ENCODE peak calls at places on chromosomes 13 and 19, in seven cellular contexts. D is LNCaP clone FGC, R is brain microvascular endothelial cell, H is transverse colon, X is astrocyte of the cerebellum, J is spleen, N is trophoblast cell. K is an unnamed sample.

GRCh38 chr13:38073931-38074330 is 204.4 kb upstream of the TRPC4 start:
- DNase-seq in D (no peak), J (no peak), R (no peak), N (no peak), H (no peak), X (no peak), K (no peak)

GRCh38 chr19:34428549-34429285 is 536 bp downstream of the UBA2 start:
- DNase-seq in H (peak), X (no peak), N (peak), J (no peak), D (no peak), R (no peak), K (peak)

GRCh38 chr19:2022289-2022688 is 6.8 kb upstream of the BTBD2 start:
- DNase-seq in N (no peak), J (no peak), D (no peak), X (no peak), H (no peak), R (no peak), K (no peak)

GRCh38 chr13:27044837-27045570 is 126.6 kb downstream of the USP12 start:
- DNase-seq in H (no peak), R (no peak), D (no peak), N (no peak), X (no peak), J (no peak), K (no peak)

GRCh38 chr13:99086869-99087129 is 108.9 kb upstream of the DOCK9 start:
- DNase-seq in J (no peak), D (no peak), N (no peak), R (no peak), X (no peak), H (peak), K (no peak)

GRCh38 chr13:48542581-48543341 is 9.9 kb upstream of the RCBTB2 start:
- DNase-seq in N (peak), D (no peak), R (peak), J (no peak), H (peak), X (no peak), K (peak)

GRCh38 chr13:59774511-59774911 is 389.2 kb downstream of the DIAPH3 start:
- DNase-seq in J (no peak), D (no peak), X (peak), N (peak), R (peak), H (no peak), K (no peak)

GRCh38 chr13:111396457-111396856 is 76.0 kb downstream of the TEX29 start:
- DNase-seq in R (no peak), N (no peak), H (no peak), X (no peak), J (peak), D (no peak), K (no peak)

GRCh38 chr19:3693030-3693925 is 7.0 kb downstream of the PIP5K1C start:
- DNase-seq in D (no peak), N (no peak), H (no peak), X (no peak), J (no peak), R (no peak), K (peak)

GRCh38 chr13:98585946-98586345 is 9.0 kb upstream of the STK24 start:
- DNase-seq in X (no peak), N (no peak), H (no peak), D (no peak), R (no peak), J (no peak), K (no peak)

GRCh38 chr19:35268546-35269424 is at the start of gene USF2:
- DNase-seq in R (peak), N (peak), X (no peak), H (peak), D (peak), J (peak), K (peak)

GRCh38 chr13:101139076-101139475 is 277.2 kb downstream of the NALCN start:
- DNase-seq in X (no peak), D (no peak), N (no peak), H (no peak), R (no peak), J (no peak), K (peak)

GRCh38 chr13:114339779-114340534 is 25.7 kb downstream of the CHAMP1 start:
- DNase-seq in H (peak), J (no peak), X (peak), N (peak), R (no peak), D (no peak), K (no peak)

GRCh38 chr13:113889467-113889866 is 25.6 kb upstream of the GAS6 start:
- DNase-seq in J (no peak), H (no peak), N (no peak), X (no peak), D (no peak), R (no peak), K (no peak)

GRCh38 chr19:35055715-35056179 is 14.2 kb downstream of the HPN start:
- DNase-seq in R (no peak), X (no peak), H (no peak), N (no peak), J (no peak), D (no peak), K (peak)

GRCh38 chr19:56727731-56728130 is 56.2 kb upstream of the ZNF835 start:
- DNase-seq in R (no peak), X (no peak), H (no peak), J (no peak), N (no peak), D (no peak), K (no peak)

GRCh38 chr13:30235206-30235605 is 72.1 kb downstream of the KATNAL1 start:
- DNase-seq in D (no peak), J (no peak), N (no peak), R (no peak), X (no peak), H (no peak), K (no peak)

GRCh38 chr13:46893820-46894533 is 2.9 kb downstream of the HTR2A start:
- DNase-seq in R (peak), J (peak), N (peak), D (no peak), H (peak), X (peak), K (peak)

GRCh38 chr13:41352935-41353801 is 42.1 kb downstream of the NAA16 start:
- DNase-seq in D (no peak), N (peak), R (peak), X (peak), J (no peak), H (no peak), K (peak)

GRCh38 chr13:24254151-24254810 is 55.1 kb upstream of the C1QTNF9 start:
- DNase-seq in D (no peak), X (no peak), J (no peak), R (no peak), N (peak), H (no peak), K (no peak)
- H3K4me3 ChIP-seq in D (no peak), X (no peak), J (peak), R (no peak), N (no peak), H (no peak), K (no peak)

GRCh38 chr19:7863157-7863970 is 10.8 kb downstream of the PRR36 start:
- DNase-seq in J (no peak), H (no peak), R (no peak), N (no peak), D (no peak), X (no peak), K (peak)

GRCh38 chr19:7860902-7861618 is 13.1 kb downstream of the PRR36 start:
- DNase-seq in R (no peak), D (no peak), H (no peak), N (no peak), X (no peak), J (no peak), K (peak)

GRCh38 chr19:7860166-7860901 is 13.9 kb downstream of the PRR36 start:
- DNase-seq in D (no peak), H (no peak), N (no peak), J (no peak), R (no peak), X (no peak), K (peak)

GRCh38 chr19:7862413-7862951 is 11.7 kb downstream of the PRR36 start:
- DNase-seq in J (peak), X (peak), R (peak), N (peak), D (no peak), H (peak), K (peak)

GRCh38 chr19:7861619-7862412 is 12.4 kb downstream of the PRR36 start:
- DNase-seq in J (no peak), H (no peak), R (no peak), N (no peak), D (no peak), X (no peak), K (peak)
- H3K4me3 ChIP-seq in J (peak), H (no peak), R (peak), N (peak), D (no peak), X (peak), K (peak)

GRCh38 chr19:50821248-50821612 is 2.4 kb downstream of the KLK1 start:
- DNase-seq in X (no peak), R (no peak), N (no peak), J (no peak), D (no peak), H (no peak), K (no peak)
- H3K4me3 ChIP-seq in X (no peak), R (no peak), N (no peak), J (peak), D (no peak), H (no peak), K (peak)

DNA sequence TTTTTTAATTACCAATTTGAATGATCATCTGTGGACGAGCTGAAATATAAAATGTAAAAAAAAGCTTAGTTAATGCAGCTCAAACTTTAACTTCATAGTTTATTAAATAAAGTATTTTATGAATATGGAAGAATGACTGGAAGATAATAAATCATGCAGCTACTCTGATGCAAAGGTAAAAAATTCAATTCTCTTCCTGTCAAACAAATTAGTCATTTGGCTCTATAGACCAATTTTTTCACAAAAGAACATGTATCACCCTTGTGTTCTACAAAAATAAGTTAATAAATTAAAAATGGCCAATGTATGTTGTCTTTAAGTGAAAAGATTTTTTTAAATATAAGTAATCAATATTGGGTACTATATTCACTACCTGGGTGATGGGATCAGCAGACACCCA is 26.2 kb downstream of the EXOSC8 start:
- DNase-seq in N (no peak), R (no peak), H (no peak), D (no peak), J (no peak), X (no peak), K (no peak)
- H3K4me3 ChIP-seq in N (no peak), R (no peak), H (no peak), D (no peak), J (no peak), X (no peak), K (no peak)

DNA sequence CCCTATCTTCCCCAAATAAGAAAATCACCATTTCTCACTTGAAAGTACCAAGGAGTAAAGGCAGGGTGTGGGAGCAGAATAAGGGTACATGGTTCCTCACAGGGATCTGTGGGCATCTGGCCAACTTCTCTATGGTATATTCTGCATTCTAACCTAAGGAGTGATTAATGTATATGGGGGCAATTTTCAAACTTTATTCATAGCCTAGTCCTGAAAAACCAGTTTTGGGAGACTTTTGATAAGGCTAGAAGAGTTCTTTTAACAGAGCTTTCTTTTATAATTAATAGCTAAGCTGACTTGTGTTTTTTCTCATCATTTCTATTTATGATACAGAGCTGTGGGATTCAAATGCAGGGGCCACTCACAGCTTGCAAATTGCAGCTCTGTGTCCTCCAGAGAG is 852 bp downstream of the SCEL start:
- DNase-seq in J (no peak), R (no peak), D (no peak), X (no peak), H (no peak), N (peak), K (no peak)
- H3K4me3 ChIP-seq in J (no peak), R (no peak), D (no peak), X (no peak), H (no peak), N (no peak), K (no peak)

GRCh38 chr13:25051065-25051464 is 44.9 kb upstream of the PABPC3 start:
- DNase-seq in N (no peak), D (no peak), R (no peak), H (no peak), X (no peak), J (no peak), K (no peak)

GRCh38 chr13:25044071-25044470 is 51.9 kb upstream of the PABPC3 start:
- DNase-seq in D (no peak), H (no peak), J (no peak), R (no peak), N (no peak), X (no peak), K (no peak)

GRCh38 chr13:25046985-25047660 is 48.8 kb upstream of the PABPC3 start:
- DNase-seq in R (peak), J (peak), H (no peak), X (no peak), N (peak), D (no peak), K (peak)

GRCh38 chr13:25042141-25042540 is 53.8 kb upstream of the PABPC3 start:
- DNase-seq in J (no peak), R (no peak), X (no peak), H (no peak), D (peak), N (no peak), K (no peak)

DNA sequence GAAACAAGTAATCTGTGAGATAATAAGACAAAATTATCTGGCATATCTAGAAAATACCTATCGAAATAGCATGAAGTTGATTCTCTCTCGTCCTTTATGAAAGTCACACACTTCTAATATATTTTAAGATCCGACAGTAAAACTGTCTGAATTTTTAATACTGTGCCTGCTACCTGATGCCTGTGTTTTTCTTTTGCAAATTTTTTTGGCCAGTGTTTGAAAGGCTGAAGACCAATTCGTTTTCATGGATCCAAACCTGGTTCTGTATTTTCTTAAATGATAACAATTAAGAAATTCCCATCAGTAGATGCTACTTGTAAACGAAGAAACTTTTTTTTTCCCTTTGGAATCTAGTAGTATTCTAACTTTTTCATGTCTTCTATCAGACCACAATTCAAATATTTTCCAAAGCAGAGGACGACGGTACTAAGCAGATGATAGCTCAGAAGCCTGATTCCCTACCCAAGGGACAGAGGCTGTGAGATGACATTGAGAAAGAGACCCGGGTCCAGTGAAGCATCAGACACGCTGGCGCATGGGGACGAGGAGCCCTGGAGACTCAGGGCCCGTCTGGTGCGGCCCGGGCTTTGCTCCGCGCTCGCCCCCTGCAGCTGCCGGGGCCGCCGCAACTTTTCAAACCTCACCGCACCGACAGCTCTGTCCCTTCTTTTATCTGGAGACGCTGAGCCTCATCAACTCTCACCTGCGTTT is 49.5 kb upstream of the PABPC3 start:
- DNase-seq in H (no peak), R (no peak), J (peak), D (no peak), X (no peak), N (no peak), K (peak)
- H3K4me3 ChIP-seq in H (no peak), R (peak), J (peak), D (peak), X (peak), N (peak), K (peak)

GRCh38 chr19:55078996-55079395 is 3.3 kb downstream of the EPS8L1 start:
- DNase-seq in N (no peak), H (no peak), X (no peak), J (no peak), D (no peak), R (no peak), K (no peak)

GRCh38 chr19:55080915-55081772 is 5.5 kb downstream of the EPS8L1 start:
- DNase-seq in J (peak), X (no peak), N (peak), R (peak), H (peak), D (no peak), K (peak)

GRCh38 chr19:55081773-55082022 is 6.0 kb downstream of the EPS8L1 start:
- DNase-seq in N (no peak), R (no peak), D (no peak), J (no peak), H (no peak), X (no peak), K (no peak)

GRCh38 chr19:55079400-55080038 is 3.9 kb downstream of the EPS8L1 start:
- DNase-seq in X (no peak), J (no peak), R (no peak), H (no peak), N (peak), D (no peak), K (no peak)

DNA sequence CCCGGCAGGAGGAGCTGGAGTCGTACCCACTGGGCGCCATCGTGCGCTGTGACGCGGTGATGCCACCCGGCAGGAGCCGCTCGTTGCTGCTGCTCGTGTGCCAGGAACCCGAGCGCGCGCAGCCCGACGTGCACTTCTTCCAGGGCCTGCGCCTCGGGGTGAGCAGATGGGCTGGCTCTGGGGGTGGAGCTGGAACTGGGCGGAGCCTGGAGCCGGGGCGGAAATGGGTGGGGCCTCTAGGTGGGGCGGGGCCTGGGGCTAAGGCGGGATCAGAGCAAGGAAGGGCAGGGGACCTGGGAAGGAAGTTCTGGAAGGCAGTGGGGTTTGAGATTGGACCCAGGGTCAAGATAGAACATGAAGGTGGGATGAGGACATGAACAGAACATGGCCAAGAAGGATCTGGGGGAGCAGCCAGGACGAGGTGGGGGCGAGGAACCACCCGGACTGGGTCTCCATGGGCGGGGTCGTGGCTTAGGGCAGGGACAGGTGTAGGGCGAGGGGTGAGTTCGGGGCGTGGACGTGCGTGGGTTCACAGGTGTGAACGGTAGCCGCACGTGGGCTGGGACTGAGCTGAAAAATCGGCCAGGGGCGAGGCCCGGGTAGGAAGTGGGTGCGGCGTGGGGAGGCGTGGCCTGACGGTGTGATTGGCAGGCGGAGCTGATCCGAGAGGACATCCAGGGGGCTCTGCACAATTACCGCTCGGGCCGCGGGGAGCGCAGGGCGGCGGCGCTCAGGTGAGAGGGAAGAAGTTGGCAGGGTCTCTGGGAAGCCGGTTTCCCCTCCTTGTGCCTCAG is 4.6 kb downstream of the EPS8L1 start:
- DNase-seq in N (peak), H (peak), D (no peak), J (peak), R (peak), X (no peak), K (peak)
- H3K4me3 ChIP-seq in N (peak), H (no peak), D (no peak), J (peak), R (peak), X (no peak), K (peak)

DNA sequence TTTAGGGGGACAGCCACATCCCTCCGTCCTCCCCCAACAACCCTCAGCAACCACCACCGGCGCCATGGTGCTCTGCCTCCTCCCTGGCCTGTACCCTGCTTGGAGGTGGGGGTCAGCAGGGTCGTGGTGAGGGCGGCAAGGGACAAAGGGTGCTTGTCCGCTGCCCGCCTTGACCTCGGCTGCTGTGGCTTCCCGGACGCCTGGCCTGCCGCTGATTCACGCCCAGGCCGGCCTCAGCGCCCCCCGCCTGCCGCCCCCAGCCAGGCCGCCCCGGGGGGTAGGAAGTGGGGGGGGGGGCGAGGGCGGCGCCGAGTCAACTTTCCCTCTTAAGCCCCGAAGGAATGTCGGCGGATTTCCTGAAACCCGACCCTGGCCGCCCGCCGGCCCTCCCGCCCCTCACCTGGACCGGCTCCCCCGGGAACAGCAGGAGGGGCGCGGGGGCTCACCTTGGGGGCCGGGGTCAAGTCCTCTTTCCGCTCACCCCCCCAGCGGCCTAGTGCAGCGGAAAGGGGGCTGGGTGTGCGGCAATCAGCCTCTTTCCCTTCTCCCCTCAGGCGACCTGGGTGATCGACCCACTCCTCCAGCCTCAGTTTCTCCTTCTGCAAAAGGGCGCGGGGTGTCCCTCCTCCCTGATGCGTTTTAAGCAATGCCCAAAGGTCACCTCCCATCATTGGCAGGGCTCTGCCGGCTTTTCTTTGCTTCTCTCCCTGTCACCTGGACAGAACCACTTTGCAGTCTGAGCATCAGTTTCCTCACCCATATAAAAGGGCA is 1.9 kb upstream of the TMEM59L start:
- DNase-seq in N (no peak), X (no peak), D (no peak), R (no peak), H (no peak), J (no peak), K (peak)
- H3K4me3 ChIP-seq in N (no peak), X (no peak), D (no peak), R (no peak), H (no peak), J (peak), K (peak)

K was measured in H7.